ENCODE peak calls at places on chromosomes 2 and 18, in six cellular contexts. One of them, this sample, is unnamed.

GRCh38 chr18:48944634-48945033 is 6.1 kb downstream of the SMAD7 start:
- DNase-seq in activated naive CD4-positive, alpha-beta T cell treated with anti-CD3 and anti-CD28 coated beads, Interleukin-2, amount 10 ng/mL, durations not matched to agents 7 days and 5 days: no peak
- DNase-seq in iris pigment epithelial cell: peak
- DNase-seq in astrocyte of the hippocampus: peak
- DNase-seq in ELR: peak
- DNase-seq in T follicular helper cell: no peak
- DNase-seq in this sample: no peak

GRCh38 chr18:61992285-61992684 is 99.5 kb upstream of the RNF152 start:
- DNase-seq in T follicular helper cell: no peak
- DNase-seq in activated naive CD4-positive, alpha-beta T cell treated with anti-CD3 and anti-CD28 coated beads, Interleukin-2, amount 10 ng/mL, durations not matched to agents 7 days and 5 days: no peak
- DNase-seq in astrocyte of the hippocampus: peak
- DNase-seq in iris pigment epithelial cell: peak
- DNase-seq in ELR: peak
- DNase-seq in this sample: no peak

GRCh38 chr2:113304702-113305101 is 26.0 kb upstream of the PAX8 start:
- DNase-seq in iris pigment epithelial cell: no peak
- DNase-seq in activated naive CD4-positive, alpha-beta T cell treated with anti-CD3 and anti-CD28 coated beads, Interleukin-2, amount 10 ng/mL, durations not matched to agents 7 days and 5 days: no peak
- DNase-seq in T follicular helper cell: no peak
- DNase-seq in ELR: no peak
- DNase-seq in astrocyte of the hippocampus: no peak
- DNase-seq in this sample: no peak

GRCh38 chr18:73840319-73841065 is 307.1 kb downstream of the FBXO15 start:
- DNase-seq in T follicular helper cell: no peak
- DNase-seq in ELR: no peak
- DNase-seq in activated naive CD4-positive, alpha-beta T cell treated with anti-CD3 and anti-CD28 coated beads, Interleukin-2, amount 10 ng/mL, durations not matched to agents 7 days and 5 days: no peak
- DNase-seq in iris pigment epithelial cell: no peak
- DNase-seq in astrocyte of the hippocampus: no peak
- DNase-seq in this sample: no peak

GRCh38 chr2:135745545-135745944 is 3.9 kb downstream of the UBXN4 start:
- DNase-seq in T follicular helper cell: no peak
- DNase-seq in activated naive CD4-positive, alpha-beta T cell treated with anti-CD3 and anti-CD28 coated beads, Interleukin-2, amount 10 ng/mL, durations not matched to agents 7 days and 5 days: no peak
- DNase-seq in astrocyte of the hippocampus: peak
- DNase-seq in ELR: peak
- DNase-seq in iris pigment epithelial cell: peak
- DNase-seq in this sample: no peak

GRCh38 chr2:152694161-152694661 is 23.1 kb downstream of the PRPF40A start:
- DNase-seq in activated naive CD4-positive, alpha-beta T cell treated with anti-CD3 and anti-CD28 coated beads, Interleukin-2, amount 10 ng/mL, durations not matched to agents 7 days and 5 days: peak
- DNase-seq in T follicular helper cell: no peak
- DNase-seq in ELR: peak
- DNase-seq in astrocyte of the hippocampus: peak
- DNase-seq in iris pigment epithelial cell: peak
- DNase-seq in this sample: no peak

GRCh38 chr2:210157546-210157945 is 13.7 kb downstream of the KANSL1L start:
- DNase-seq in ELR: no peak
- DNase-seq in activated naive CD4-positive, alpha-beta T cell treated with anti-CD3 and anti-CD28 coated beads, Interleukin-2, amount 10 ng/mL, durations not matched to agents 7 days and 5 days: no peak
- DNase-seq in iris pigment epithelial cell: no peak
- DNase-seq in astrocyte of the hippocampus: no peak
- DNase-seq in T follicular helper cell: no peak
- DNase-seq in this sample: no peak

GRCh38 chr2:111044066-111044465 is 76.6 kb upstream of the BCL2L11 start:
- DNase-seq in iris pigment epithelial cell: no peak
- DNase-seq in activated naive CD4-positive, alpha-beta T cell treated with anti-CD3 and anti-CD28 coated beads, Interleukin-2, amount 10 ng/mL, durations not matched to agents 7 days and 5 days: no peak
- DNase-seq in T follicular helper cell: no peak
- DNase-seq in ELR: no peak
- DNase-seq in astrocyte of the hippocampus: no peak
- DNase-seq in this sample: no peak

GRCh38 chr2:28252308-28252707 is 140.3 kb upstream of the FOSL2 start:
- DNase-seq in ELR: no peak
- DNase-seq in activated naive CD4-positive, alpha-beta T cell treated with anti-CD3 and anti-CD28 coated beads, Interleukin-2, amount 10 ng/mL, durations not matched to agents 7 days and 5 days: peak
- DNase-seq in iris pigment epithelial cell: no peak
- DNase-seq in T follicular helper cell: no peak
- DNase-seq in astrocyte of the hippocampus: no peak
- DNase-seq in this sample: no peak

GRCh38 chr2:65055427-65056214 is 595 bp upstream of the CEP68 start:
- DNase-seq in activated naive CD4-positive, alpha-beta T cell treated with anti-CD3 and anti-CD28 coated beads, Interleukin-2, amount 10 ng/mL, durations not matched to agents 7 days and 5 days: no peak
- DNase-seq in T follicular helper cell: peak
- DNase-seq in astrocyte of the hippocampus: no peak
- DNase-seq in iris pigment epithelial cell: no peak
- DNase-seq in ELR: no peak
- DNase-seq in this sample: peak

GRCh38 chr18:7946724-7947377 is 379.7 kb downstream of the PTPRM start:
- DNase-seq in activated naive CD4-positive, alpha-beta T cell treated with anti-CD3 and anti-CD28 coated beads, Interleukin-2, amount 10 ng/mL, durations not matched to agents 7 days and 5 days: peak
- DNase-seq in ELR: peak
- DNase-seq in astrocyte of the hippocampus: peak
- DNase-seq in T follicular helper cell: no peak
- DNase-seq in iris pigment epithelial cell: peak
- DNase-seq in this sample: no peak

GRCh38 chr2:6958616-6959235 is 41.5 kb downstream of the RNF144A start:
- DNase-seq in activated naive CD4-positive, alpha-beta T cell treated with anti-CD3 and anti-CD28 coated beads, Interleukin-2, amount 10 ng/mL, durations not matched to agents 7 days and 5 days: no peak
- DNase-seq in iris pigment epithelial cell: no peak
- DNase-seq in astrocyte of the hippocampus: no peak
- DNase-seq in ELR: no peak
- DNase-seq in T follicular helper cell: no peak
- DNase-seq in this sample: no peak

GRCh38 chr2:203918839-203919238 is 17.7 kb upstream of the ICOS start:
- DNase-seq in activated naive CD4-positive, alpha-beta T cell treated with anti-CD3 and anti-CD28 coated beads, Interleukin-2, amount 10 ng/mL, durations not matched to agents 7 days and 5 days: no peak
- DNase-seq in astrocyte of the hippocampus: no peak
- DNase-seq in iris pigment epithelial cell: no peak
- DNase-seq in ELR: no peak
- DNase-seq in T follicular helper cell: no peak
- DNase-seq in this sample: no peak

GRCh38 chr18:26407721-26408601 is 140.4 kb downstream of the KCTD1 start:
- DNase-seq in activated naive CD4-positive, alpha-beta T cell treated with anti-CD3 and anti-CD28 coated beads, Interleukin-2, amount 10 ng/mL, durations not matched to agents 7 days and 5 days: no peak
- DNase-seq in iris pigment epithelial cell: no peak
- DNase-seq in ELR: peak
- DNase-seq in T follicular helper cell: no peak
- DNase-seq in astrocyte of the hippocampus: no peak
- DNase-seq in this sample: no peak

GRCh38 chr2:39494784-39495251 is 57.7 kb upstream of the MAP4K3 start:
- DNase-seq in activated naive CD4-positive, alpha-beta T cell treated with anti-CD3 and anti-CD28 coated beads, Interleukin-2, amount 10 ng/mL, durations not matched to agents 7 days and 5 days: no peak
- DNase-seq in astrocyte of the hippocampus: peak
- DNase-seq in T follicular helper cell: no peak
- DNase-seq in ELR: peak
- DNase-seq in iris pigment epithelial cell: peak
- DNase-seq in this sample: no peak

GRCh38 chr2:205273148-205273547 is 409.2 kb upstream of the NRP2 start:
- DNase-seq in astrocyte of the hippocampus: no peak
- DNase-seq in ELR: no peak
- DNase-seq in T follicular helper cell: no peak
- DNase-seq in activated naive CD4-positive, alpha-beta T cell treated with anti-CD3 and anti-CD28 coated beads, Interleukin-2, amount 10 ng/mL, durations not matched to agents 7 days and 5 days: no peak
- DNase-seq in iris pigment epithelial cell: no peak
- DNase-seq in this sample: no peak

GRCh38 chr2:24231461-24231881 is 56.6 kb downstream of the FAM228A start:
- DNase-seq in activated naive CD4-positive, alpha-beta T cell treated with anti-CD3 and anti-CD28 coated beads, Interleukin-2, amount 10 ng/mL, durations not matched to agents 7 days and 5 days: no peak
- DNase-seq in ELR: peak
- DNase-seq in T follicular helper cell: no peak
- DNase-seq in iris pigment epithelial cell: peak
- DNase-seq in astrocyte of the hippocampus: peak
- DNase-seq in this sample: no peak

GRCh38 chr2:187138240-187138639 is 289.3 kb upstream of the ZSWIM2 start:
- DNase-seq in iris pigment epithelial cell: peak
- DNase-seq in astrocyte of the hippocampus: peak
- DNase-seq in activated naive CD4-positive, alpha-beta T cell treated with anti-CD3 and anti-CD28 coated beads, Interleukin-2, amount 10 ng/mL, durations not matched to agents 7 days and 5 days: no peak
- DNase-seq in T follicular helper cell: no peak
- DNase-seq in ELR: peak
- DNase-seq in this sample: no peak

GRCh38 chr2:174495365-174496012 is 8.7 kb upstream of the GPR155 start:
- DNase-seq in astrocyte of the hippocampus: no peak
- DNase-seq in activated naive CD4-positive, alpha-beta T cell treated with anti-CD3 and anti-CD28 coated beads, Interleukin-2, amount 10 ng/mL, durations not matched to agents 7 days and 5 days: no peak
- DNase-seq in ELR: no peak
- DNase-seq in iris pigment epithelial cell: peak
- DNase-seq in T follicular helper cell: no peak
- DNase-seq in this sample: no peak

GRCh38 chr2:11465485-11466306 is at the start of gene E2F6:
- DNase-seq in ELR: peak
- DNase-seq in T follicular helper cell: peak
- DNase-seq in iris pigment epithelial cell: peak
- DNase-seq in activated naive CD4-positive, alpha-beta T cell treated with anti-CD3 and anti-CD28 coated beads, Interleukin-2, amount 10 ng/mL, durations not matched to agents 7 days and 5 days: peak
- DNase-seq in astrocyte of the hippocampus: peak
- DNase-seq in this sample: peak

GRCh38 chr2:239278941-239279365 is 121.9 kb downstream of the HDAC4 start:
- DNase-seq in ELR: peak
- DNase-seq in iris pigment epithelial cell: peak
- DNase-seq in T follicular helper cell: no peak
- DNase-seq in astrocyte of the hippocampus: peak
- DNase-seq in activated naive CD4-positive, alpha-beta T cell treated with anti-CD3 and anti-CD28 coated beads, Interleukin-2, amount 10 ng/mL, durations not matched to agents 7 days and 5 days: no peak
- DNase-seq in this sample: no peak

GRCh38 chr2:69046221-69046662 is 33.3 kb downstream of the ANTXR1 start:
- DNase-seq in activated naive CD4-positive, alpha-beta T cell treated with anti-CD3 and anti-CD28 coated beads, Interleukin-2, amount 10 ng/mL, durations not matched to agents 7 days and 5 days: no peak
- DNase-seq in T follicular helper cell: no peak
- DNase-seq in ELR: peak
- DNase-seq in iris pigment epithelial cell: peak
- DNase-seq in astrocyte of the hippocampus: peak
- DNase-seq in this sample: no peak

GRCh38 chr18:8608795-8609673 is at the start of gene RAB12:
- DNase-seq in astrocyte of the hippocampus: peak
- DNase-seq in activated naive CD4-positive, alpha-beta T cell treated with anti-CD3 and anti-CD28 coated beads, Interleukin-2, amount 10 ng/mL, durations not matched to agents 7 days and 5 days: peak
- DNase-seq in iris pigment epithelial cell: peak
- DNase-seq in ELR: peak
- DNase-seq in T follicular helper cell: peak
- DNase-seq in this sample: peak

GRCh38 chr2:203191958-203192357 is 46.9 kb upstream of the CYP20A1 start:
- DNase-seq in iris pigment epithelial cell: no peak
- DNase-seq in activated naive CD4-positive, alpha-beta T cell treated with anti-CD3 and anti-CD28 coated beads, Interleukin-2, amount 10 ng/mL, durations not matched to agents 7 days and 5 days: no peak
- DNase-seq in T follicular helper cell: no peak
- DNase-seq in ELR: no peak
- DNase-seq in astrocyte of the hippocampus: no peak
- DNase-seq in this sample: no peak

GRCh38 chr2:134549104-134549503 is 169.7 kb downstream of the TMEM163 start:
- DNase-seq in T follicular helper cell: no peak
- DNase-seq in astrocyte of the hippocampus: no peak
- DNase-seq in ELR: peak
- DNase-seq in iris pigment epithelial cell: peak
- DNase-seq in activated naive CD4-positive, alpha-beta T cell treated with anti-CD3 and anti-CD28 coated beads, Interleukin-2, amount 10 ng/mL, durations not matched to agents 7 days and 5 days: no peak
- DNase-seq in this sample: no peak

GRCh38 chr2:231099918-231100317 is 24.9 kb downstream of the HTR2B start:
- DNase-seq in T follicular helper cell: no peak
- DNase-seq in activated naive CD4-positive, alpha-beta T cell treated with anti-CD3 and anti-CD28 coated beads, Interleukin-2, amount 10 ng/mL, durations not matched to agents 7 days and 5 days: no peak
- DNase-seq in ELR: peak
- DNase-seq in iris pigment epithelial cell: no peak
- DNase-seq in astrocyte of the hippocampus: peak
- DNase-seq in this sample: no peak

GRCh38 chr18:36663312-36663711 is 165.5 kb downstream of the TPGS2 start:
- DNase-seq in iris pigment epithelial cell: no peak
- DNase-seq in astrocyte of the hippocampus: no peak
- DNase-seq in T follicular helper cell: no peak
- DNase-seq in ELR: no peak
- DNase-seq in activated naive CD4-positive, alpha-beta T cell treated with anti-CD3 and anti-CD28 coated beads, Interleukin-2, amount 10 ng/mL, durations not matched to agents 7 days and 5 days: no peak
- DNase-seq in this sample: no peak

GRCh38 chr2:12441750-12442626 is 274.7 kb upstream of the TRIB2 start:
- DNase-seq in ELR: no peak
- DNase-seq in T follicular helper cell: no peak
- DNase-seq in iris pigment epithelial cell: no peak
- DNase-seq in astrocyte of the hippocampus: no peak
- DNase-seq in activated naive CD4-positive, alpha-beta T cell treated with anti-CD3 and anti-CD28 coated beads, Interleukin-2, amount 10 ng/mL, durations not matched to agents 7 days and 5 days: no peak
- DNase-seq in this sample: no peak

GRCh38 chr2:17300141-17300540 is 218.1 kb downstream of the RAD51AP2 start:
- DNase-seq in iris pigment epithelial cell: peak
- DNase-seq in T follicular helper cell: no peak
- DNase-seq in activated naive CD4-positive, alpha-beta T cell treated with anti-CD3 and anti-CD28 coated beads, Interleukin-2, amount 10 ng/mL, durations not matched to agents 7 days and 5 days: no peak
- DNase-seq in ELR: peak
- DNase-seq in astrocyte of the hippocampus: peak
- DNase-seq in this sample: no peak

GRCh38 chr2:225354281-225354774 is 45.2 kb upstream of the NYAP2 start:
- DNase-seq in activated naive CD4-positive, alpha-beta T cell treated with anti-CD3 and anti-CD28 coated beads, Interleukin-2, amount 10 ng/mL, durations not matched to agents 7 days and 5 days: no peak
- DNase-seq in astrocyte of the hippocampus: peak
- DNase-seq in ELR: peak
- DNase-seq in iris pigment epithelial cell: peak
- DNase-seq in T follicular helper cell: no peak
- DNase-seq in this sample: no peak

GRCh38 chr2:218991674-218992168 is 1.5 kb downstream of the CRYBA2 start:
- DNase-seq in activated naive CD4-positive, alpha-beta T cell treated with anti-CD3 and anti-CD28 coated beads, Interleukin-2, amount 10 ng/mL, durations not matched to agents 7 days and 5 days: no peak
- DNase-seq in astrocyte of the hippocampus: peak
- DNase-seq in ELR: peak
- DNase-seq in T follicular helper cell: no peak
- DNase-seq in iris pigment epithelial cell: peak
- DNase-seq in this sample: no peak

GRCh38 chr2:31886700-31887099 is 124.1 kb downstream of the MEMO1 start:
- DNase-seq in astrocyte of the hippocampus: no peak
- DNase-seq in iris pigment epithelial cell: no peak
- DNase-seq in activated naive CD4-positive, alpha-beta T cell treated with anti-CD3 and anti-CD28 coated beads, Interleukin-2, amount 10 ng/mL, durations not matched to agents 7 days and 5 days: no peak
- DNase-seq in ELR: peak
- DNase-seq in T follicular helper cell: no peak
- DNase-seq in this sample: no peak

GRCh38 chr2:167048829-167049228 is 160.5 kb downstream of the XIRP2 start:
- DNase-seq in astrocyte of the hippocampus: no peak
- DNase-seq in activated naive CD4-positive, alpha-beta T cell treated with anti-CD3 and anti-CD28 coated beads, Interleukin-2, amount 10 ng/mL, durations not matched to agents 7 days and 5 days: no peak
- DNase-seq in T follicular helper cell: no peak
- DNase-seq in ELR: no peak
- DNase-seq in iris pigment epithelial cell: no peak
- DNase-seq in this sample: no peak

GRCh38 chr18:57901819-57902600 is 98.9 kb upstream of the ATP8B1 start:
- DNase-seq in activated naive CD4-positive, alpha-beta T cell treated with anti-CD3 and anti-CD28 coated beads, Interleukin-2, amount 10 ng/mL, durations not matched to agents 7 days and 5 days: no peak
- DNase-seq in T follicular helper cell: no peak
- DNase-seq in astrocyte of the hippocampus: no peak
- DNase-seq in iris pigment epithelial cell: peak
- DNase-seq in ELR: peak
- DNase-seq in this sample: no peak

GRCh38 chr2:162106146-162106551 is 32.1 kb upstream of the DPP4 start:
- DNase-seq in T follicular helper cell: no peak
- DNase-seq in astrocyte of the hippocampus: no peak
- DNase-seq in iris pigment epithelial cell: no peak
- DNase-seq in activated naive CD4-positive, alpha-beta T cell treated with anti-CD3 and anti-CD28 coated beads, Interleukin-2, amount 10 ng/mL, durations not matched to agents 7 days and 5 days: no peak
- DNase-seq in ELR: no peak
- DNase-seq in this sample: no peak

GRCh38 chr2:177553176-177553909 is 160.8 kb downstream of the AGPS start:
- DNase-seq in iris pigment epithelial cell: peak
- DNase-seq in T follicular helper cell: no peak
- DNase-seq in ELR: peak
- DNase-seq in activated naive CD4-positive, alpha-beta T cell treated with anti-CD3 and anti-CD28 coated beads, Interleukin-2, amount 10 ng/mL, durations not matched to agents 7 days and 5 days: no peak
- DNase-seq in astrocyte of the hippocampus: peak
- DNase-seq in this sample: no peak

GRCh38 chr2:43676322-43677050 is at the start of gene C1GALT1C1L:
- DNase-seq in ELR: peak
- DNase-seq in activated naive CD4-positive, alpha-beta T cell treated with anti-CD3 and anti-CD28 coated beads, Interleukin-2, amount 10 ng/mL, durations not matched to agents 7 days and 5 days: peak
- DNase-seq in T follicular helper cell: no peak
- DNase-seq in iris pigment epithelial cell: peak
- DNase-seq in astrocyte of the hippocampus: peak
- DNase-seq in this sample: no peak

This sample was measured in T-helper 9 cell.